ENCODE peak calls at places on chromosomes 4 and X, in nine cellular contexts. One of them, this sample, is unnamed.

GRCh38 chrX:74343327-74343969 is 39.5 kb downstream of the ZCCHC13 start:
- DNase-seq in GM06990: no peak
- DNase-seq in mucosa of descending colon: no peak
- DNase-seq in stomach: no peak
- DNase-seq in gastrocnemius medialis: no peak
- DNase-seq in mammary epithelial cell: no peak
- DNase-seq in A549: no peak
- DNase-seq in GM12865: no peak
- DNase-seq in left lung: no peak
- DNase-seq in this sample: no peak

GRCh38 chrX:97756879-97757278 is 873.2 kb downstream of the RPA4 start:
- DNase-seq in GM06990: no peak
- DNase-seq in mucosa of descending colon: no peak
- DNase-seq in stomach: no peak
- DNase-seq in gastrocnemius medialis: no peak
- DNase-seq in mammary epithelial cell: no peak
- DNase-seq in A549: no peak
- DNase-seq in GM12865: no peak
- DNase-seq in left lung: no peak
- DNase-seq in this sample: no peak

GRCh38 chr4:15232725-15233597 is 194.9 kb upstream of the C1QTNF7 start:
- DNase-seq in GM06990: no peak
- DNase-seq in mucosa of descending colon: no peak
- DNase-seq in stomach: no peak
- DNase-seq in gastrocnemius medialis: no peak
- DNase-seq in mammary epithelial cell: peak
- DNase-seq in A549: no peak
- DNase-seq in GM12865: peak
- DNase-seq in left lung: no peak
- DNase-seq in this sample: no peak

GRCh38 chrX:93420090-93420489 is 253.3 kb downstream of the NAP1L3 start:
- DNase-seq in GM06990: no peak
- DNase-seq in mucosa of descending colon: no peak
- DNase-seq in stomach: no peak
- DNase-seq in gastrocnemius medialis: no peak
- DNase-seq in mammary epithelial cell: no peak
- DNase-seq in A549: no peak
- DNase-seq in GM12865: no peak
- DNase-seq in left lung: no peak
- DNase-seq in this sample: no peak

GRCh38 chr4:128385683-128386304 is 98.2 kb upstream of the PGRMC2 start:
- DNase-seq in GM06990: no peak
- DNase-seq in mucosa of descending colon: no peak
- DNase-seq in stomach: no peak
- DNase-seq in gastrocnemius medialis: peak
- DNase-seq in mammary epithelial cell: peak
- DNase-seq in A549: peak
- DNase-seq in GM12865: peak
- DNase-seq in left lung: no peak
- DNase-seq in this sample: peak

GRCh38 chrX:77446840-77447239 is 349 bp upstream of the FGF16 start:
- DNase-seq in GM06990: no peak
- DNase-seq in mucosa of descending colon: no peak
- DNase-seq in stomach: no peak
- DNase-seq in gastrocnemius medialis: no peak
- DNase-seq in mammary epithelial cell: no peak
- DNase-seq in A549: no peak
- DNase-seq in GM12865: no peak
- DNase-seq in left lung: no peak
- DNase-seq in this sample: peak

GRCh38 chr4:115781528-115782146 is 668.2 kb upstream of the NDST4 start:
- DNase-seq in GM06990: peak
- DNase-seq in mucosa of descending colon: no peak
- DNase-seq in stomach: no peak
- DNase-seq in gastrocnemius medialis: no peak
- DNase-seq in mammary epithelial cell: no peak
- DNase-seq in A549: no peak
- DNase-seq in GM12865: peak
- DNase-seq in left lung: no peak
- DNase-seq in this sample: no peak

GRCh38 chrX:120664081-120664480 is 34.2 kb upstream of the C1GALT1C1 start:
- DNase-seq in GM06990: peak
- DNase-seq in mucosa of descending colon: no peak
- DNase-seq in stomach: no peak
- DNase-seq in gastrocnemius medialis: no peak
- DNase-seq in mammary epithelial cell: peak
- DNase-seq in A549: peak
- DNase-seq in GM12865: no peak
- DNase-seq in left lung: no peak
- DNase-seq in this sample: no peak

GRCh38 chr4:40256329-40256728 is 59.5 kb downstream of the RHOH start:
- DNase-seq in GM06990: no peak
- DNase-seq in mucosa of descending colon: no peak
- DNase-seq in stomach: no peak
- DNase-seq in gastrocnemius medialis: no peak
- DNase-seq in mammary epithelial cell: peak
- DNase-seq in A549: no peak
- DNase-seq in GM12865: no peak
- DNase-seq in left lung: no peak
- DNase-seq in this sample: no peak

GRCh38 chr4:145722561-145722960 is 42.6 kb downstream of the C4orf51 start:
- DNase-seq in GM06990: no peak
- DNase-seq in mucosa of descending colon: no peak
- DNase-seq in stomach: no peak
- DNase-seq in gastrocnemius medialis: no peak
- DNase-seq in mammary epithelial cell: no peak
- DNase-seq in A549: no peak
- DNase-seq in GM12865: no peak
- DNase-seq in left lung: no peak
- DNase-seq in this sample: no peak

GRCh38 chr4:124708517-124709300 is 3.8 kb downstream of the ANKRD50 start:
- DNase-seq in GM06990: no peak
- DNase-seq in mucosa of descending colon: no peak
- DNase-seq in stomach: no peak
- DNase-seq in gastrocnemius medialis: no peak
- DNase-seq in mammary epithelial cell: no peak
- DNase-seq in A549: no peak
- DNase-seq in GM12865: no peak
- DNase-seq in left lung: no peak
- DNase-seq in this sample: no peak

GRCh38 chrX:19593684-19594083 is 78.4 kb upstream of the MAP3K15 start:
- DNase-seq in GM06990: no peak
- DNase-seq in mucosa of descending colon: no peak
- DNase-seq in stomach: no peak
- DNase-seq in gastrocnemius medialis: no peak
- DNase-seq in mammary epithelial cell: no peak
- DNase-seq in A549: peak
- DNase-seq in GM12865: peak
- DNase-seq in left lung: no peak
- DNase-seq in this sample: no peak

GRCh38 chrX:19554786-19555185 is 39.5 kb upstream of the MAP3K15 start:
- DNase-seq in GM06990: peak
- DNase-seq in mucosa of descending colon: no peak
- DNase-seq in stomach: no peak
- DNase-seq in gastrocnemius medialis: no peak
- DNase-seq in mammary epithelial cell: peak
- DNase-seq in A549: no peak
- DNase-seq in GM12865: peak
- DNase-seq in left lung: no peak
- DNase-seq in this sample: no peak

GRCh38 chr4:128525387-128525786 is 237.8 kb upstream of the PGRMC2 start:
- DNase-seq in GM06990: no peak
- DNase-seq in mucosa of descending colon: no peak
- DNase-seq in stomach: no peak
- DNase-seq in gastrocnemius medialis: no peak
- DNase-seq in mammary epithelial cell: peak
- DNase-seq in A549: no peak
- DNase-seq in GM12865: no peak
- DNase-seq in left lung: no peak
- DNase-seq in this sample: no peak

GRCh38 chr4:90127223-90127705 is at the start of gene CCSER1:
- DNase-seq in GM06990: peak
- DNase-seq in mucosa of descending colon: peak
- DNase-seq in stomach: peak
- DNase-seq in gastrocnemius medialis: no peak
- DNase-seq in mammary epithelial cell: peak
- DNase-seq in A549: peak
- DNase-seq in GM12865: peak
- DNase-seq in left lung: peak
- DNase-seq in this sample: peak

GRCh38 chrX:12896935-12897334 is 9.5 kb upstream of the TLR8 start:
- DNase-seq in GM06990: no peak
- DNase-seq in mucosa of descending colon: no peak
- DNase-seq in stomach: no peak
- DNase-seq in gastrocnemius medialis: no peak
- DNase-seq in mammary epithelial cell: no peak
- DNase-seq in A549: no peak
- DNase-seq in GM12865: no peak
- DNase-seq in left lung: no peak
- DNase-seq in this sample: no peak

GRCh38 chrX:57083143-57083542 is 38.2 kb downstream of the SPIN2B start:
- DNase-seq in GM06990: no peak
- DNase-seq in mucosa of descending colon: no peak
- DNase-seq in stomach: no peak
- DNase-seq in gastrocnemius medialis: no peak
- DNase-seq in mammary epithelial cell: no peak
- DNase-seq in A549: no peak
- DNase-seq in GM12865: no peak
- DNase-seq in left lung: no peak
- DNase-seq in this sample: no peak

GRCh38 chr4:34318773-34319172 is 1925.5 kb downstream of the ARAP2 start:
- DNase-seq in GM06990: no peak
- DNase-seq in mucosa of descending colon: no peak
- DNase-seq in stomach: no peak
- DNase-seq in gastrocnemius medialis: no peak
- DNase-seq in mammary epithelial cell: no peak
- DNase-seq in A549: no peak
- DNase-seq in GM12865: no peak
- DNase-seq in left lung: no peak
- DNase-seq in this sample: no peak

GRCh38 chr4:34328939-34329338 is 1915.4 kb downstream of the ARAP2 start:
- DNase-seq in GM06990: no peak
- DNase-seq in mucosa of descending colon: no peak
- DNase-seq in stomach: no peak
- DNase-seq in gastrocnemius medialis: no peak
- DNase-seq in mammary epithelial cell: no peak
- DNase-seq in A549: no peak
- DNase-seq in GM12865: no peak
- DNase-seq in left lung: no peak
- DNase-seq in this sample: no peak

GRCh38 chr4:34323549-34324325 is 1920.6 kb downstream of the ARAP2 start:
- DNase-seq in GM06990: no peak
- DNase-seq in mucosa of descending colon: no peak
- DNase-seq in stomach: no peak
- DNase-seq in gastrocnemius medialis: no peak
- DNase-seq in mammary epithelial cell: no peak
- DNase-seq in A549: peak
- DNase-seq in GM12865: no peak
- DNase-seq in left lung: no peak
- DNase-seq in this sample: no peak
- TF ChIP-seq CTCF in GM06990: no peak
- TF ChIP-seq CTCF in mucosa of descending colon: no peak
- TF ChIP-seq CTCF in stomach: no peak
- TF ChIP-seq CTCF in gastrocnemius medialis: no peak
- TF ChIP-seq CTCF in mammary epithelial cell: no peak
- TF ChIP-seq CTCF in A549: no peak
- TF ChIP-seq CTCF in GM12865: no peak
- TF ChIP-seq CTCF in left lung: no peak
- TF ChIP-seq CTCF in this sample: no peak

GRCh38 chrX:50617183-50617582 is 146.6 kb upstream of the DGKK start:
- DNase-seq in GM06990: no peak
- DNase-seq in mucosa of descending colon: no peak
- DNase-seq in stomach: no peak
- DNase-seq in gastrocnemius medialis: no peak
- DNase-seq in mammary epithelial cell: no peak
- DNase-seq in A549: no peak
- DNase-seq in GM12865: no peak
- DNase-seq in left lung: no peak
- DNase-seq in this sample: no peak

GRCh38 chrX:50615570-50616158 is 145.0 kb upstream of the DGKK start:
- DNase-seq in GM06990: no peak
- DNase-seq in mucosa of descending colon: no peak
- DNase-seq in stomach: no peak
- DNase-seq in gastrocnemius medialis: no peak
- DNase-seq in mammary epithelial cell: no peak
- DNase-seq in A549: no peak
- DNase-seq in GM12865: no peak
- DNase-seq in left lung: no peak
- DNase-seq in this sample: no peak

GRCh38 chrX:50622751-50623150 is 152.1 kb upstream of the DGKK start:
- DNase-seq in GM06990: no peak
- DNase-seq in mucosa of descending colon: no peak
- DNase-seq in stomach: no peak
- DNase-seq in gastrocnemius medialis: no peak
- DNase-seq in mammary epithelial cell: no peak
- DNase-seq in A549: no peak
- DNase-seq in GM12865: peak
- DNase-seq in left lung: no peak
- DNase-seq in this sample: no peak

GRCh38 chrX:50614460-50614859 is 143.8 kb upstream of the DGKK start:
- DNase-seq in GM06990: no peak
- DNase-seq in mucosa of descending colon: no peak
- DNase-seq in stomach: no peak
- DNase-seq in gastrocnemius medialis: no peak
- DNase-seq in mammary epithelial cell: no peak
- DNase-seq in A549: no peak
- DNase-seq in GM12865: no peak
- DNase-seq in left lung: no peak
- DNase-seq in this sample: no peak

GRCh38 chrX:50618788-50619558 is 148.3 kb upstream of the DGKK start:
- DNase-seq in GM06990: no peak
- DNase-seq in mucosa of descending colon: no peak
- DNase-seq in stomach: no peak
- DNase-seq in gastrocnemius medialis: no peak
- DNase-seq in mammary epithelial cell: peak
- DNase-seq in A549: no peak
- DNase-seq in GM12865: no peak
- DNase-seq in left lung: no peak
- DNase-seq in this sample: no peak
- TF ChIP-seq CTCF in GM06990: no peak
- TF ChIP-seq CTCF in mucosa of descending colon: no peak
- TF ChIP-seq CTCF in stomach: no peak
- TF ChIP-seq CTCF in gastrocnemius medialis: no peak
- TF ChIP-seq CTCF in mammary epithelial cell: no peak
- TF ChIP-seq CTCF in A549: no peak
- TF ChIP-seq CTCF in GM12865: no peak
- TF ChIP-seq CTCF in left lung: no peak
- TF ChIP-seq CTCF in this sample: no peak

GRCh38 chr4:137694138-137694537 is 161.8 kb upstream of the PCDH18 start:
- DNase-seq in GM06990: no peak
- DNase-seq in mucosa of descending colon: no peak
- DNase-seq in stomach: no peak
- DNase-seq in gastrocnemius medialis: peak
- DNase-seq in mammary epithelial cell: no peak
- DNase-seq in A549: no peak
- DNase-seq in GM12865: no peak
- DNase-seq in left lung: no peak
- DNase-seq in this sample: no peak
- TF ChIP-seq CTCF in GM06990: no peak
- TF ChIP-seq CTCF in mucosa of descending colon: no peak
- TF ChIP-seq CTCF in stomach: no peak
- TF ChIP-seq CTCF in gastrocnemius medialis: no peak
- TF ChIP-seq CTCF in mammary epithelial cell: no peak
- TF ChIP-seq CTCF in A549: no peak
- TF ChIP-seq CTCF in GM12865: no peak
- TF ChIP-seq CTCF in left lung: no peak
- TF ChIP-seq CTCF in this sample: no peak

GRCh38 chrX:21479695-21480280 is 105.6 kb downstream of the CNKSR2 start:
- DNase-seq in GM06990: peak
- DNase-seq in mucosa of descending colon: no peak
- DNase-seq in stomach: no peak
- DNase-seq in gastrocnemius medialis: no peak
- DNase-seq in mammary epithelial cell: peak
- DNase-seq in A549: peak
- DNase-seq in GM12865: peak
- DNase-seq in left lung: no peak
- DNase-seq in this sample: peak
- TF ChIP-seq CTCF in GM06990: peak
- TF ChIP-seq CTCF in mucosa of descending colon: peak
- TF ChIP-seq CTCF in stomach: peak
- TF ChIP-seq CTCF in gastrocnemius medialis: peak
- TF ChIP-seq CTCF in mammary epithelial cell: peak
- TF ChIP-seq CTCF in A549: peak
- TF ChIP-seq CTCF in GM12865: peak
- TF ChIP-seq CTCF in left lung: peak
- TF ChIP-seq CTCF in this sample: peak

This sample was measured in GM13976.